ENCODE peak calls at places on chromosomes 4 and X, in six cellular contexts. U is psoas muscle, V is heart left ventricle, N is left lung, W is AG09309, M is fibroblast of lung. E is an unnamed sample.

GRCh38 chr4:169070071-169070894 is 60.2 kb upstream of the CBR4 start:
- DNase-seq in U (peak), V (peak), N (no peak), W (peak), M (no peak), E (peak)

GRCh38 chrX:66635360-66635759 is 3.5 kb downstream of the EDA2R start:
- DNase-seq in U (no peak), V (no peak), N (no peak), W (peak), M (peak), E (peak)

GRCh38 chr4:183889190-183889589 is 15.9 kb upstream of the STOX2 start:
- DNase-seq in U (no peak), V (no peak), N (no peak), W (no peak), M (no peak), E (no peak)

GRCh38 chrX:12412561-12412960 is 274.3 kb downstream of the FRMPD4 start:
- DNase-seq in U (no peak), V (no peak), N (no peak), W (no peak), M (no peak), E (peak)

GRCh38 chr4:152896819-152897218 is 39.3 kb upstream of the FHDC1 start:
- DNase-seq in U (no peak), V (no peak), N (no peak), W (peak), M (peak), E (peak)

GRCh38 chr4:177051473-177052060 is 258.1 kb upstream of the NEIL3 start:
- DNase-seq in U (no peak), V (no peak), N (no peak), W (no peak), M (peak), E (peak)

GRCh38 chrX:46573896-46574336 is 351 bp downstream of the CHST7 start:
- DNase-seq in U (peak), V (peak), N (peak), W (no peak), M (peak), E (peak)

GRCh38 chr4:23373269-23373668 is 516.6 kb downstream of the PPARGC1A start:
- DNase-seq in U (peak), V (peak), N (peak), W (no peak), M (no peak), E (peak)

GRCh38 chr4:60344908-60345307 is 855.2 kb upstream of the ADGRL3 start:
- DNase-seq in U (no peak), V (no peak), N (no peak), W (no peak), M (peak), E (no peak)

GRCh38 chr4:56386091-56386490 is 1.2 kb downstream of the AASDH start:
- DNase-seq in U (no peak), V (no peak), N (no peak), W (no peak), M (no peak), E (no peak)

GRCh38 chr4:89535251-89535650 is 227.7 kb upstream of the GPRIN3 start:
- DNase-seq in U (no peak), V (no peak), N (no peak), W (no peak), M (no peak), E (peak)

GRCh38 chrX:152847281-152847680 is 16.4 kb downstream of the NSDHL start:
- DNase-seq in U (no peak), V (no peak), N (no peak), W (no peak), M (no peak), E (no peak)

GRCh38 chr4:86879641-86880040 is 12.6 kb downstream of the C4orf36 start:
- DNase-seq in U (no peak), V (no peak), N (no peak), W (no peak), M (no peak), E (no peak)

GRCh38 chrX:7190157-7190556 is 42.2 kb upstream of the PUDP start:
- DNase-seq in U (no peak), V (no peak), N (no peak), W (no peak), M (no peak), E (no peak)

GRCh38 chr4:161498155-161498554 is 665.6 kb downstream of the FSTL5 start:
- DNase-seq in U (no peak), V (no peak), N (no peak), W (no peak), M (no peak), E (no peak)

GRCh38 chr4:168674077-168674747 is 177.4 kb downstream of the PALLD start:
- DNase-seq in U (no peak), V (no peak), N (no peak), W (no peak), M (peak), E (peak)

GRCh38 chr4:7656244-7656800 is 221.6 kb upstream of the PSAPL1 start:
- DNase-seq in U (no peak), V (no peak), N (no peak), W (no peak), M (no peak), E (no peak)

GRCh38 chrX:283115-283845 is 2.1 kb downstream of the PLCXD1 start:
- DNase-seq in U (peak), V (peak), N (peak), W (peak), M (peak), E (peak)

GRCh38 chr4:89410687-89411086 is 103.1 kb upstream of the GPRIN3 start:
- DNase-seq in U (no peak), V (no peak), N (no peak), W (peak), M (no peak), E (peak)

DNA sequence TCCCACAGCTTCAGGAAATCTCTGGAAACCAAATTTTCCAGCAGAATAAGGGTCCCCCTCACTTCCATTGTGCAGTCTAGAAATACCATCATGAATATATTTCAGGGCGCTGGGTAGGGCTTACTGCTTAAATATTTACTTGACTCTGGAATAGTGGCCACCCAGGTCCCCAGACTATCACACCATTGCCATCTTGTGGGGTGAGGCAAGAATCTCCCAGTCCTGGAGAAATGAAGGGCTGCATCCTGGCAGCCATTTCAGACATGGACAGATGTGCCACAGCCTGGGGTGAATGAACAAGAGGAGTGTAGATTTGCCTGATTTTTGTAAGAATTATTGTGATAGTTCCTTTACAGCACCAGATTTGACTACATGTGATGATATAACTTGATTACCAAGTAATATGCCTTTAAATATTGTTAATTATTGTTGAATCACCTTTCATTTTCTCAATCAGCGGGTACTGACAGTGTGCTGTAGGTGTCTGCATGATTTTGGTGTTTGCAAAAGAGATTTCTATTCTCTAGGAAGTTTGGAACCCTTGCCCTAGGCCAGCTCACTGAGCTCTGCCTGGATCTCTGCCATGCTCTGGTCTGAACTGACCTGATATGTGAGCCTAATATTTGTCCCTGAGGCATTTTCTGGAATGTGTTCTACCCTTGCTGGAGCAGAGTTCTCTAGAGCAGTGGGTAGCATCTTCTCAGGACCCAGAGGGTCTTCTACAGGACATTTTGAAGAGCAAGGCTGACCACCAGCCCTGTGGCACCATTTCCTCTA is 183.4 kb downstream of the KIT start:
- DNase-seq in U (no peak), V (peak), N (no peak), W (peak), M (peak), E (peak)
- TF ChIP-seq CTCF in U (no peak), V (peak), N (peak), W (peak), M (no peak), E (peak)

GRCh38 chrX:23334536-23334870 is at the start of gene PTCHD1:
- DNase-seq in U (no peak), V (no peak), N (no peak), W (no peak), M (no peak), E (no peak)
- H3K4me3 ChIP-seq in U (peak), V (peak), N (peak), W (no peak), M (no peak), E (no peak)

DNA sequence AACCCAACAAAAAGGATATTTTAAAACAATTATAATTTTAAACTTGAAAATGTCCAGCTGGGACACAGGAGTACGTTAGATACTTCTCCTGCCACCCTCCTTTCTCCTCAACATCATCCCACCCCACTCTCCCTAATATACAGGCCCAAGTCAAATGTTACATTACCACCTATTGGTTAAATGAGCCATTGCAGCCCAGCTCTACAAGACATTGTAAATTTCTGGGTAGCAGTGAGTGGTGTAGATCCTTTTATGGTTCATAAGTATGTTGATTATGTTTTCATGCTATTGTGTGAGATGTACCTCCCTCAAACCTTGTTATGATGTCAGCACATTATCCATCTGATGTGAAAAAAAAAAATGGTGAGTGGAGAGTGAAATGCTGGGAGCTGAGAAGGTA is 187.1 kb upstream of the BCOR start:
- DNase-seq in U (no peak), V (no peak), N (no peak), W (no peak), M (no peak), E (no peak)
- TF ChIP-seq CTCF in U (no peak), V (no peak), N (no peak), W (no peak), M (no peak), E (no peak)

GRCh38 chr4:80069837-80070788 is 2.9 kb downstream of the ANTXR2 start:
- DNase-seq in U (no peak), V (no peak), N (no peak), W (no peak), M (peak), E (peak)

GRCh38 chr4:80072607-80073361 is at the start of gene ANTXR2:
- DNase-seq in U (peak), V (peak), N (peak), W (peak), M (peak), E (peak)

GRCh38 chr4:80071643-80072606 is 1.1 kb downstream of the ANTXR2 start:
- DNase-seq in U (peak), V (peak), N (peak), W (no peak), M (peak), E (peak)

GRCh38 chr4:80069108-80069836 is 3.8 kb downstream of the ANTXR2 start:
- DNase-seq in U (no peak), V (no peak), N (no peak), W (no peak), M (peak), E (peak)

GRCh38 chr4:80070880-80071620 is 2.0 kb downstream of the ANTXR2 start:
- DNase-seq in U (no peak), V (no peak), N (no peak), W (no peak), M (peak), E (peak)
- H3K4me3 ChIP-seq in U (peak), V (peak), N (peak), W (peak), M (peak), E (peak)

DNA sequence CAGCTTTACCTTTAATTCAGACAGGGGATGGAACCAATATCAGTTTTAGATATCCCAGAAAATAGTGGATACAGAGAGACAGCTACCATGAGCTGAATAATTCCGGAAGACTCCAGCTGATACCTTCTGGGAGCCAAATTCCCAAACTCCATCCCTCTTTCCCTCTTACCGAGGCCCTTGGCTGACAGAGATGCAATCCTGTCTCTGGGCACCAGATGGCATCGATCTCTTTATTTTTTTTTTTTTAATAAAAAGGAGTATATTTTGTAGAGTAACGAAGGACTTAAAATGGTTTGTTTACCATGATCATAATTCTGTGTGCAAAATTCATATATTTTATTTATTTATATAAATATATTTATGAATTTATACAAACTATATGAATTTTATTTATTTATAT is 31.0 kb downstream of the RAB40A start:
- DNase-seq in U (no peak), V (no peak), N (no peak), W (no peak), M (peak), E (peak)
- TF ChIP-seq CTCF in U (peak), V (peak), N (peak), W (peak), M (peak), E (peak)

DNA sequence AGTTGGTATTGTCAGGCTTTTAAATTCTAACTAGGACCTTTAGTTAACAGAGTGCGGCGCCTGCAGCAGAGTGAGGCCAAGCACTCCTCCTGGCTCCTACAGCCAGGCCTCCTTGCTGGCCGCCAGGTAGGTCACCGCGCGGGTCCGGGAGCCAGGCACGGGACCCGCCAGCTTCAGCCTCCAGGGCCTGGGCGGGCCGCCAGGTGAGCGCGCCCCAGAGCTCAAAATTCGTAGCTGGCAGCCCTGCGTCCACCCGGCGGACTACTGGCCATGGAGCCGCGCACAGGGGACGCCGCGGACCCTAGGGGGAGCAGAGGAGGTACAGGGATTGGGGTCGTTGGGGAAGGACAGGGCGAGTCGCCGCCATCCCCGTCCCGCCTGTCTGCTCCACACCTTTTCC is at the start of gene MAGIX:
- DNase-seq in U (no peak), V (no peak), N (no peak), W (no peak), M (no peak), E (no peak)
- H3K4me3 ChIP-seq in U (peak), V (peak), N (peak), W (peak), M (peak), E (peak)

GRCh38 chr4:46931981-46932380 is 22.9 kb upstream of the COX7B2 start:
- DNase-seq in U (no peak), V (no peak), N (no peak), W (no peak), M (peak), E (peak)

GRCh38 chr4:46934731-46935130 is 25.7 kb upstream of the COX7B2 start:
- DNase-seq in U (no peak), V (no peak), N (no peak), W (no peak), M (no peak), E (no peak)

GRCh38 chr4:46927201-46927600 is 18.2 kb upstream of the COX7B2 start:
- DNase-seq in U (no peak), V (no peak), N (no peak), W (no peak), M (no peak), E (no peak)

GRCh38 chr4:46933686-46934085 is 24.6 kb upstream of the COX7B2 start:
- DNase-seq in U (no peak), V (no peak), N (no peak), W (no peak), M (no peak), E (no peak)

DNA sequence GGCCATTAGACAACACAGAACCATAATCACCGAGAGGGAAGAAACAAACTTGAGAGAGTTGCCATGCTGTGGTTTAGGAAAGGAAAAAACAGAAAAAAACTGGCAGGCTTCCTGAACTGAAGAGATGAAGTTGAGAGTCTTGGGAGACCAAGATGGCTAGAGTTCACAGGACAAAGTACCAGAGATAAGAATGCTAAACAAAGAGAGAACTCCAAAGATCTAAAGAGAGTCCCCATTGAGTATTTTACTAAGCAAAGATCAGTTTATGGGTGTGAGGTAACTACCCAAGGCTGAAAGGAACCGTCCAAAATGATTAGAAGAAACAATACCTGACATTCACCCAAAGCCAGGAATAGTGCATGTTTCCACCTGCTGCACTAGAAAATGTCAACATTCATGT is 21.8 kb upstream of the COX7B2 start:
- DNase-seq in U (no peak), V (no peak), N (no peak), W (no peak), M (no peak), E (no peak)
- TF ChIP-seq CTCF in U (no peak), V (no peak), N (no peak), W (no peak), M (no peak), E (no peak)

GRCh38 chr4:110483516-110483915 is 7.6 kb downstream of the ENPEP start:
- DNase-seq in U (no peak), V (no peak), N (no peak), W (no peak), M (no peak), E (no peak)

GRCh38 chr4:110477836-110478235 is 1.9 kb downstream of the ENPEP start:
- DNase-seq in U (no peak), V (no peak), N (no peak), W (no peak), M (no peak), E (no peak)

GRCh38 chr4:110480741-110481271 is 4.9 kb downstream of the ENPEP start:
- DNase-seq in U (no peak), V (no peak), N (no peak), W (no peak), M (peak), E (no peak)

GRCh38 chr4:110484029-110484428 is 8.1 kb downstream of the ENPEP start:
- DNase-seq in U (no peak), V (no peak), N (no peak), W (no peak), M (no peak), E (no peak)

DNA sequence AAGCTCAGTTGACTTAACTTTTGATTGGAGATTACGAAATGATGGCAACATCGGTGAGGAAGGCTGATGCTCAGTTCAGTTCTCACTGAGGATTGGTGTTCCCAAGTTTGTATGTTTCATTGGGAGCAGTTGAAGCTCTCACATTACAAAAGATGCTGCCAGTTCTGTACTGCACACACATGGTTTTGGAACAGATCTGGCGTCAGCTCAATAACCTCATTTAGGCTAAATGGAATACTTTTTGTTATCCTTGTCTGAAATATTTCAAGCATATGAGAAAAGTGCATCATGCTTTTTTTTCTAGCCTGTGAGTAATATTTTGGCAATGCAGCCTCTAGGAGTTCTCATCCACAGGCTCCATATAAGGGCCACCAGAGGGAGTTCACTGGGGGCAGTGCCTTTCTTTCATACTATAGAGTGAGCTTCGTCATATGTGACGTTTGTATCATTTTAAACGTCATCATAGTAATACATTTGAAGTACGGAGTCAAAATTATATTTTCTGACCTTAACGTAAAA is 4.1 kb downstream of the ENPEP start:
- DNase-seq in U (no peak), V (peak), N (no peak), W (peak), M (peak), E (peak)
- H3K4me3 ChIP-seq in U (no peak), V (no peak), N (no peak), W (no peak), M (no peak), E (no peak)

E was measured in cardiac fibroblast.